ENCODE peak calls at places on chromosome 16, in ten cellular contexts. One of them, this sample, is unnamed.

GRCh38 chr16:78200623-78201096 is 101.2 kb downstream of the WWOX start:
- DNase-seq in left cardiac atrium: no peak
- DNase-seq in NCI-H510A: no peak
- DNase-seq in NCI-H2107: no peak
- DNase-seq in CD8-positive, alpha-beta memory T cell: no peak
- DNase-seq in tibial nerve: no peak
- DNase-seq in AG10803: no peak
- DNase-seq in PC-3: no peak
- DNase-seq in cardiac muscle cell: no peak
- DNase-seq in dorsolateral prefrontal cortex: no peak
- DNase-seq in this sample: no peak

GRCh38 chr16:4882261-4882632 is 35.0 kb downstream of the UBN1 start:
- DNase-seq in left cardiac atrium: no peak
- DNase-seq in NCI-H510A: no peak
- DNase-seq in PC-3: peak
- DNase-seq in cardiac muscle cell: peak
- DNase-seq in CD8-positive, alpha-beta memory T cell: no peak
- DNase-seq in dorsolateral prefrontal cortex: no peak
- DNase-seq in NCI-H2107: no peak
- DNase-seq in tibial nerve: no peak
- DNase-seq in AG10803: peak
- DNase-seq in this sample: no peak

GRCh38 chr16:48244863-48245195 is 729 bp downstream of the LONP2 start:
- DNase-seq in tibial nerve: no peak
- DNase-seq in left cardiac atrium: no peak
- DNase-seq in dorsolateral prefrontal cortex: no peak
- DNase-seq in PC-3: no peak
- DNase-seq in cardiac muscle cell: peak
- DNase-seq in CD8-positive, alpha-beta memory T cell: no peak
- DNase-seq in AG10803: no peak
- DNase-seq in NCI-H2107: no peak
- DNase-seq in NCI-H510A: no peak
- DNase-seq in this sample: no peak

GRCh38 chr16:5633845-5634440 is 536.3 kb upstream of the EEF2KMT start:
- DNase-seq in NCI-H2107: no peak
- DNase-seq in NCI-H510A: no peak
- DNase-seq in PC-3: peak
- DNase-seq in dorsolateral prefrontal cortex: no peak
- DNase-seq in tibial nerve: no peak
- DNase-seq in cardiac muscle cell: peak
- DNase-seq in CD8-positive, alpha-beta memory T cell: no peak
- DNase-seq in AG10803: no peak
- DNase-seq in left cardiac atrium: no peak
- DNase-seq in this sample: no peak

GRCh38 chr16:48611329-48612137 is 1.6 kb upstream of the N4BP1 start:
- DNase-seq in CD8-positive, alpha-beta memory T cell: peak
- DNase-seq in dorsolateral prefrontal cortex: no peak
- DNase-seq in cardiac muscle cell: no peak
- DNase-seq in left cardiac atrium: no peak
- DNase-seq in NCI-H2107: peak
- DNase-seq in AG10803: no peak
- DNase-seq in PC-3: no peak
- DNase-seq in tibial nerve: no peak
- DNase-seq in NCI-H510A: peak
- DNase-seq in this sample: no peak

GRCh38 chr16:1992475-1993292 is 2.9 kb downstream of the SYNGR3 start:
- DNase-seq in CD8-positive, alpha-beta memory T cell: no peak
- DNase-seq in PC-3: no peak
- DNase-seq in tibial nerve: no peak
- DNase-seq in left cardiac atrium: no peak
- DNase-seq in dorsolateral prefrontal cortex: no peak
- DNase-seq in NCI-H2107: no peak
- DNase-seq in NCI-H510A: no peak
- DNase-seq in cardiac muscle cell: no peak
- DNase-seq in AG10803: no peak
- DNase-seq in this sample: no peak

GRCh38 chr16:70395345-70395901 is 43.5 kb downstream of the ST3GAL2 start:
- DNase-seq in PC-3: peak
- DNase-seq in left cardiac atrium: peak
- DNase-seq in NCI-H510A: no peak
- DNase-seq in CD8-positive, alpha-beta memory T cell: peak
- DNase-seq in dorsolateral prefrontal cortex: peak
- DNase-seq in AG10803: peak
- DNase-seq in cardiac muscle cell: peak
- DNase-seq in tibial nerve: no peak
- DNase-seq in NCI-H2107: no peak
- DNase-seq in this sample: peak

GRCh38 chr16:54954220-54954619 is 23.6 kb downstream of the IRX5 start:
- DNase-seq in cardiac muscle cell: peak
- DNase-seq in dorsolateral prefrontal cortex: no peak
- DNase-seq in AG10803: no peak
- DNase-seq in PC-3: no peak
- DNase-seq in tibial nerve: no peak
- DNase-seq in NCI-H2107: no peak
- DNase-seq in left cardiac atrium: no peak
- DNase-seq in CD8-positive, alpha-beta memory T cell: no peak
- DNase-seq in NCI-H510A: no peak
- DNase-seq in this sample: no peak

GRCh38 chr16:70739389-70739788 is 53.5 kb upstream of the MTSS2 start:
- DNase-seq in cardiac muscle cell: no peak
- DNase-seq in CD8-positive, alpha-beta memory T cell: no peak
- DNase-seq in left cardiac atrium: no peak
- DNase-seq in tibial nerve: no peak
- DNase-seq in NCI-H2107: no peak
- DNase-seq in AG10803: no peak
- DNase-seq in NCI-H510A: no peak
- DNase-seq in dorsolateral prefrontal cortex: no peak
- DNase-seq in PC-3: no peak
- DNase-seq in this sample: no peak

GRCh38 chr16:4500283-4500682 is 24.1 kb downstream of the HMOX2 start:
- DNase-seq in tibial nerve: no peak
- DNase-seq in left cardiac atrium: no peak
- DNase-seq in NCI-H510A: no peak
- DNase-seq in cardiac muscle cell: peak
- DNase-seq in AG10803: peak
- DNase-seq in dorsolateral prefrontal cortex: no peak
- DNase-seq in PC-3: peak
- DNase-seq in NCI-H2107: no peak
- DNase-seq in CD8-positive, alpha-beta memory T cell: no peak
- DNase-seq in this sample: no peak

GRCh38 chr16:75238853-75239371 is 12.5 kb downstream of the BCAR1 start:
- DNase-seq in PC-3: no peak
- DNase-seq in NCI-H2107: no peak
- DNase-seq in AG10803: no peak
- DNase-seq in NCI-H510A: no peak
- DNase-seq in dorsolateral prefrontal cortex: no peak
- DNase-seq in left cardiac atrium: no peak
- DNase-seq in tibial nerve: no peak
- DNase-seq in cardiac muscle cell: no peak
- DNase-seq in CD8-positive, alpha-beta memory T cell: no peak
- DNase-seq in this sample: no peak

GRCh38 chr16:31128711-31129567 is 6.6 kb downstream of the PRSS8 start:
- DNase-seq in AG10803: no peak
- DNase-seq in CD8-positive, alpha-beta memory T cell: no peak
- DNase-seq in left cardiac atrium: peak
- DNase-seq in cardiac muscle cell: no peak
- DNase-seq in PC-3: peak
- DNase-seq in dorsolateral prefrontal cortex: no peak
- DNase-seq in NCI-H510A: no peak
- DNase-seq in NCI-H2107: no peak
- DNase-seq in tibial nerve: no peak
- DNase-seq in this sample: peak

GRCh38 chr16:78478267-78478821 is 378.9 kb downstream of the WWOX start:
- DNase-seq in tibial nerve: no peak
- DNase-seq in CD8-positive, alpha-beta memory T cell: no peak
- DNase-seq in cardiac muscle cell: no peak
- DNase-seq in left cardiac atrium: no peak
- DNase-seq in dorsolateral prefrontal cortex: no peak
- DNase-seq in NCI-H510A: no peak
- DNase-seq in NCI-H2107: peak
- DNase-seq in AG10803: no peak
- DNase-seq in PC-3: no peak
- DNase-seq in this sample: no peak

GRCh38 chr16:78786635-78787034 is 687.2 kb downstream of the WWOX start:
- DNase-seq in cardiac muscle cell: no peak
- DNase-seq in left cardiac atrium: no peak
- DNase-seq in NCI-H510A: no peak
- DNase-seq in CD8-positive, alpha-beta memory T cell: no peak
- DNase-seq in AG10803: no peak
- DNase-seq in tibial nerve: no peak
- DNase-seq in PC-3: no peak
- DNase-seq in dorsolateral prefrontal cortex: no peak
- DNase-seq in NCI-H2107: no peak
- DNase-seq in this sample: no peak

GRCh38 chr16:5321925-5322324 is 224.3 kb upstream of the EEF2KMT start:
- DNase-seq in tibial nerve: no peak
- DNase-seq in left cardiac atrium: no peak
- DNase-seq in CD8-positive, alpha-beta memory T cell: no peak
- DNase-seq in NCI-H2107: no peak
- DNase-seq in cardiac muscle cell: no peak
- DNase-seq in PC-3: no peak
- DNase-seq in AG10803: no peak
- DNase-seq in dorsolateral prefrontal cortex: no peak
- DNase-seq in NCI-H510A: no peak
- DNase-seq in this sample: no peak

GRCh38 chr16:18958621-18959578 is 24.8 kb upstream of the TMC7 start:
- DNase-seq in cardiac muscle cell: no peak
- DNase-seq in AG10803: peak
- DNase-seq in CD8-positive, alpha-beta memory T cell: no peak
- DNase-seq in left cardiac atrium: no peak
- DNase-seq in NCI-H510A: no peak
- DNase-seq in dorsolateral prefrontal cortex: no peak
- DNase-seq in PC-3: no peak
- DNase-seq in tibial nerve: no peak
- DNase-seq in NCI-H2107: no peak
- DNase-seq in this sample: no peak

GRCh38 chr16:83113317-83113716 is 486.5 kb downstream of the CDH13 start:
- DNase-seq in dorsolateral prefrontal cortex: peak
- DNase-seq in CD8-positive, alpha-beta memory T cell: no peak
- DNase-seq in cardiac muscle cell: peak
- DNase-seq in NCI-H2107: no peak
- DNase-seq in left cardiac atrium: no peak
- DNase-seq in NCI-H510A: no peak
- DNase-seq in AG10803: peak
- DNase-seq in tibial nerve: no peak
- DNase-seq in PC-3: no peak
- DNase-seq in this sample: no peak

GRCh38 chr16:27177031-27177774 is 26.1 kb upstream of the KDM8 start:
- DNase-seq in dorsolateral prefrontal cortex: no peak
- DNase-seq in CD8-positive, alpha-beta memory T cell: no peak
- DNase-seq in tibial nerve: no peak
- DNase-seq in NCI-H510A: no peak
- DNase-seq in left cardiac atrium: no peak
- DNase-seq in cardiac muscle cell: peak
- DNase-seq in AG10803: peak
- DNase-seq in NCI-H2107: no peak
- DNase-seq in PC-3: peak
- DNase-seq in this sample: no peak

GRCh38 chr16:84058664-84059063 is 16.1 kb upstream of the SLC38A8 start:
- DNase-seq in PC-3: no peak
- DNase-seq in cardiac muscle cell: peak
- DNase-seq in NCI-H2107: no peak
- DNase-seq in left cardiac atrium: peak
- DNase-seq in dorsolateral prefrontal cortex: peak
- DNase-seq in CD8-positive, alpha-beta memory T cell: peak
- DNase-seq in tibial nerve: no peak
- DNase-seq in NCI-H510A: no peak
- DNase-seq in AG10803: no peak
- DNase-seq in this sample: peak

GRCh38 chr16:88938933-88939813 is 37.8 kb downstream of the CBFA2T3 start:
- DNase-seq in CD8-positive, alpha-beta memory T cell: no peak
- DNase-seq in dorsolateral prefrontal cortex: no peak
- DNase-seq in NCI-H2107: no peak
- DNase-seq in AG10803: no peak
- DNase-seq in PC-3: no peak
- DNase-seq in tibial nerve: no peak
- DNase-seq in cardiac muscle cell: no peak
- DNase-seq in left cardiac atrium: peak
- DNase-seq in NCI-H510A: no peak
- DNase-seq in this sample: peak

GRCh38 chr16:2483160-2483559 is 8.2 kb downstream of the TBC1D24 start:
- DNase-seq in AG10803: peak
- DNase-seq in NCI-H2107: no peak
- DNase-seq in NCI-H510A: no peak
- DNase-seq in cardiac muscle cell: no peak
- DNase-seq in CD8-positive, alpha-beta memory T cell: no peak
- DNase-seq in PC-3: no peak
- DNase-seq in left cardiac atrium: no peak
- DNase-seq in dorsolateral prefrontal cortex: peak
- DNase-seq in tibial nerve: no peak
- DNase-seq in this sample: no peak

GRCh38 chr16:5523794-5524193 is 426.2 kb upstream of the EEF2KMT start:
- DNase-seq in cardiac muscle cell: no peak
- DNase-seq in PC-3: no peak
- DNase-seq in tibial nerve: no peak
- DNase-seq in left cardiac atrium: no peak
- DNase-seq in dorsolateral prefrontal cortex: no peak
- DNase-seq in NCI-H2107: no peak
- DNase-seq in CD8-positive, alpha-beta memory T cell: no peak
- DNase-seq in AG10803: no peak
- DNase-seq in NCI-H510A: no peak
- DNase-seq in this sample: no peak

GRCh38 chr16:89946515-89946914 is 2.0 kb upstream of the DEF8 start:
- DNase-seq in NCI-H2107: no peak
- DNase-seq in AG10803: no peak
- DNase-seq in tibial nerve: no peak
- DNase-seq in PC-3: no peak
- DNase-seq in CD8-positive, alpha-beta memory T cell: no peak
- DNase-seq in dorsolateral prefrontal cortex: no peak
- DNase-seq in cardiac muscle cell: no peak
- DNase-seq in NCI-H510A: no peak
- DNase-seq in left cardiac atrium: no peak
- DNase-seq in this sample: no peak

GRCh38 chr16:1612320-1613111 is at the start of gene CRAMP1:
- DNase-seq in left cardiac atrium: no peak
- DNase-seq in dorsolateral prefrontal cortex: no peak
- DNase-seq in NCI-H2107: no peak
- DNase-seq in cardiac muscle cell: peak
- DNase-seq in NCI-H510A: no peak
- DNase-seq in PC-3: no peak
- DNase-seq in tibial nerve: no peak
- DNase-seq in CD8-positive, alpha-beta memory T cell: peak
- DNase-seq in AG10803: no peak
- DNase-seq in this sample: no peak

GRCh38 chr16:71637398-71637797 is 11.4 kb downstream of the MARVELD3 start:
- DNase-seq in dorsolateral prefrontal cortex: no peak
- DNase-seq in NCI-H510A: no peak
- DNase-seq in tibial nerve: no peak
- DNase-seq in cardiac muscle cell: peak
- DNase-seq in CD8-positive, alpha-beta memory T cell: no peak
- DNase-seq in left cardiac atrium: no peak
- DNase-seq in AG10803: peak
- DNase-seq in PC-3: no peak
- DNase-seq in NCI-H2107: no peak
- DNase-seq in this sample: no peak

GRCh38 chr16:87945351-87946042 is 5.7 kb upstream of the BANP start:
- DNase-seq in PC-3: peak
- DNase-seq in cardiac muscle cell: peak
- DNase-seq in left cardiac atrium: peak
- DNase-seq in dorsolateral prefrontal cortex: peak
- DNase-seq in CD8-positive, alpha-beta memory T cell: no peak
- DNase-seq in tibial nerve: peak
- DNase-seq in NCI-H510A: peak
- DNase-seq in AG10803: peak
- DNase-seq in NCI-H2107: peak
- DNase-seq in this sample: peak

GRCh38 chr16:13793788-13794461 is 126.0 kb upstream of the ERCC4 start:
- DNase-seq in NCI-H2107: no peak
- DNase-seq in NCI-H510A: no peak
- DNase-seq in PC-3: no peak
- DNase-seq in tibial nerve: no peak
- DNase-seq in left cardiac atrium: peak
- DNase-seq in CD8-positive, alpha-beta memory T cell: no peak
- DNase-seq in dorsolateral prefrontal cortex: peak
- DNase-seq in AG10803: no peak
- DNase-seq in cardiac muscle cell: no peak
- DNase-seq in this sample: no peak

GRCh38 chr16:1293921-1294656 is 15.3 kb upstream of the UBE2I start:
- DNase-seq in NCI-H510A: no peak
- DNase-seq in dorsolateral prefrontal cortex: no peak
- DNase-seq in PC-3: no peak
- DNase-seq in tibial nerve: no peak
- DNase-seq in cardiac muscle cell: no peak
- DNase-seq in AG10803: no peak
- DNase-seq in left cardiac atrium: no peak
- DNase-seq in CD8-positive, alpha-beta memory T cell: no peak
- DNase-seq in NCI-H2107: no peak
- DNase-seq in this sample: no peak